ENCODE peak calls at places on chromosomes 11 and 22, in seven cellular contexts. L is cardiac muscle cell, W is RWPE2, A is osteoblast, Q is BJ, G is AG04450, J is choroid plexus epithelial cell. T is an unnamed sample.
A peak's percentile ranks its signal among the peaks of the same experiment; 100 is the strongest.

GRCh38 chr11:85672111-85672875 is 7.4 kb upstream of the CREBZF start:
- DNase-seq in L (no peak), W (no peak), A (no peak), Q (no peak), G (no peak), J (no peak), T (no peak)

GRCh38 chr22:47434336-47435203 is 672.1 kb downstream of the TBC1D22A start:
- DNase-seq in L (no peak), W (no peak), A (no peak), Q (no peak), G (no peak), J (no peak), T (no peak)

GRCh38 chr11:62108971-62109391 is 14.8 kb upstream of the INCENP start:
- DNase-seq in L (no peak), W (no peak), A (peak; percentile 81), Q (no peak), G (no peak), J (no peak), T (no peak)

GRCh38 chr11:30879322-30880020 is 293.3 kb upstream of the MPPED2 start:
- DNase-seq in L (peak; percentile 58), W (no peak), A (no peak), Q (no peak), G (no peak), J (no peak), T (no peak)

GRCh38 chr22:39719559-39720450 is 149.3 kb downstream of the CACNA1I start:
- DNase-seq in L (no peak), W (no peak), A (peak; percentile 76), Q (no peak), G (no peak), J (peak; percentile 38), T (no peak)

GRCh38 chr22:20624161-20624616 is 116.8 kb downstream of the MED15 start:
- DNase-seq in L (no peak), W (no peak), A (peak; percentile 66), Q (no peak), G (no peak), J (peak; percentile 8), T (no peak)

GRCh38 chr22:19103881-19104821 is 18.1 kb downstream of the DGCR2 start:
- DNase-seq in L (no peak), W (peak; percentile 8), A (no peak), Q (no peak), G (peak; percentile 66), J (peak; percentile 61), T (no peak)

GRCh38 chr22:38078046-38078840 is 5.7 kb downstream of the SLC16A8 start:
- DNase-seq in L (no peak), W (no peak), A (peak; percentile 81), Q (no peak), G (no peak), J (no peak), T (no peak)

GRCh38 chr22:19891350-19892248 is 36.9 kb upstream of the GNB1L start:
- DNase-seq in L (no peak), W (no peak), A (peak; percentile 96), Q (no peak), G (peak; percentile 59), J (peak; percentile 85), T (peak; percentile 95)

GRCh38 chr11:120134106-120134930 is 3.6 kb downstream of the TRIM29 start:
- DNase-seq in L (no peak), W (peak; percentile 30), A (peak; percentile 31), Q (no peak), G (no peak), J (no peak), T (no peak)

GRCh38 chr11:77107950-77108349 is 5.3 kb downstream of the OMP start:
- DNase-seq in L (no peak), W (no peak), A (peak; percentile 99), Q (peak; percentile 41), G (peak; percentile 52), J (peak; percentile 94), T (no peak)

GRCh38 chr11:78469905-78470304 is 52.3 kb upstream of the GAB2 start:
- DNase-seq in L (no peak), W (no peak), A (peak; percentile 29), Q (no peak), G (no peak), J (peak; percentile 14), T (no peak)

GRCh38 chr11:116901211-116901610 is 63.8 kb upstream of the APOA1 start:
- DNase-seq in L (peak; percentile 20), W (no peak), A (no peak), Q (no peak), G (no peak), J (no peak), T (no peak)

GRCh38 chr11:69563946-69564780 is 76.8 kb upstream of the CCND1 start:
- DNase-seq in L (no peak), W (no peak), A (no peak), Q (no peak), G (no peak), J (no peak), T (no peak)

GRCh38 chr11:70503878-70504240 is 105.5 kb downstream of the CTTN start:
- DNase-seq in L (no peak), W (no peak), A (peak; percentile 64), Q (no peak), G (no peak), J (no peak), T (no peak)

GRCh38 chr11:116774661-116775060 is 1.9 kb upstream of the BUD13 start:
- DNase-seq in L (no peak), W (no peak), A (peak; percentile 66), Q (no peak), G (no peak), J (no peak), T (no peak)

GRCh38 chr11:3971756-3972404 is 116.4 kb downstream of the STIM1 start:
- DNase-seq in L (no peak), W (no peak), A (no peak), Q (no peak), G (no peak), J (peak; percentile 76), T (no peak)

GRCh38 chr11:47204633-47204989 is 10.2 kb upstream of the DDB2 start:
- DNase-seq in L (no peak), W (no peak), A (peak; percentile 94), Q (no peak), G (peak; percentile 46), J (peak; percentile 43), T (no peak)

GRCh38 chr11:23406131-23406819 is 546.0 kb upstream of the CCDC179 start:
- DNase-seq in L (no peak), W (no peak), A (peak; percentile 66), Q (no peak), G (no peak), J (no peak), T (no peak)

GRCh38 chr11:27721505-27722116 is 21.4 kb upstream of the BDNF start:
- DNase-seq in L (no peak), W (no peak), A (no peak), Q (no peak), G (no peak), J (no peak), T (no peak)

GRCh38 chr11:27719575-27719925 is 19.3 kb upstream of the BDNF start:
- DNase-seq in L (no peak), W (no peak), A (no peak), Q (no peak), G (no peak), J (no peak), T (no peak)

GRCh38 chr11:27722117-27722844 is 22.0 kb upstream of the BDNF start:
- DNase-seq in L (peak; percentile 35), W (no peak), A (peak; percentile 89), Q (no peak), G (no peak), J (peak; percentile 60), T (no peak)

GRCh38 chr11:27718853-27719574 is 18.8 kb upstream of the BDNF start:
- DNase-seq in L (peak; percentile 87), W (no peak), A (peak; percentile 90), Q (no peak), G (no peak), J (peak; percentile 57), T (no peak)

GRCh38 chr11:27720277-27720830 is 20.1 kb upstream of the BDNF start:
- DNase-seq in L (peak; percentile 89), W (no peak), A (peak; percentile 91), Q (no peak), G (no peak), J (peak; percentile 69), T (no peak)
- TF ChIP-seq CTCF in L (peak; percentile 38), W (no peak), A (peak; percentile 34), Q (peak; percentile 39), G (peak; percentile 40), J (peak; percentile 43), T (no peak)

GRCh38 chr11:27184458-27185312 is 144.1 kb downstream of the BBOX1 start:
- DNase-seq in L (no peak), W (no peak), A (no peak), Q (no peak), G (no peak), J (peak; percentile 30), T (no peak)

GRCh38 chr11:27179334-27179733 is 138.7 kb downstream of the BBOX1 start:
- DNase-seq in L (no peak), W (no peak), A (no peak), Q (no peak), G (no peak), J (no peak), T (no peak)

GRCh38 chr11:27187848-27188621 is 147.4 kb downstream of the BBOX1 start:
- DNase-seq in L (peak; percentile 27), W (no peak), A (no peak), Q (no peak), G (no peak), J (no peak), T (no peak)

GRCh38 chr11:27187075-27187847 is 146.6 kb downstream of the BBOX1 start:
- DNase-seq in L (no peak), W (no peak), A (no peak), Q (no peak), G (no peak), J (no peak), T (no peak)

DNA sequence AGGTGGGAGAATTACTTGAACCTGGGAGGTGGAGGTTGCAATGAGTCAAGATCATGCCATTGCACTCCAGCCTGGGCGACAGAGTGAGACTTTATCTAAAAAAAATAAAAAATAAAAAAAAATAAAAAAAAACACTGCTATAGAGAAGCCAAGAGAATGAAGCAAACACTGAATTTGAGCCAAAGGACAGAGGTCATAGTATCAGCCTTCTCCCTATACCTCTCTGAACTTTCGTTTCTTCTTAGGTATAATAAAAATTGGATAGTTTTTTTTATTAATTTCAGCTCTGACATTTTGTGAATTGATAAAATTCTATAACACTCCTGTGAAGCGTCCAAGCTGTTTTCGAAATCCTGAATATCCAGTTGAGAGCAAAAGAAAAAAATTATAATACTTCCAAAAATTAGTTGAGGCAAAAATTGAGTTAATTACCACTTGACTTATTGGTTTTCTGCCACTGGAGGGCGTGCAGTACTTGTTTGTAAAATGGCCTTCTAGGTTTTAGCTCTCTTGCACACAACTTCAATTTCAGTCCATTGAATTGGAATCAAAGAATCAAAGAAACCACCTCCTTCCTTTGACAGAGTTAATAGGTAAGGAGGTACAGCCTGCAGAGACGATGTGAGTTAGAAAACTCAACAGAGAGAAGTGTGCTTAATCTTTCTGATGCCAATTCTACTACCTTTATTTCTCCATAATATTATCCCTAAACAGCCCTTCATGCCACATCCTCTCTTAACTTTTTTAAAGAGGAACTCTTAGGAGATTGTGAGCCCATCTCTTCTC is 143.2 kb downstream of the BBOX1 start:
- DNase-seq in L (peak; percentile 78), W (no peak), A (no peak), Q (no peak), G (peak; percentile 41), J (peak; percentile 87), T (no peak)
- TF ChIP-seq CTCF in L (peak; percentile 62), W (peak; percentile 90), A (peak; percentile 74), Q (peak; percentile 67), G (peak; percentile 79), J (peak; percentile 73), T (peak; percentile 87)

GRCh38 chr11:121886956-121887355 is 229.1 kb downstream of the BLID start:
- DNase-seq in L (no peak), W (no peak), A (no peak), Q (no peak), G (no peak), J (no peak), T (no peak)
- TF ChIP-seq CTCF in L (no peak), W (no peak), A (no peak), Q (no peak), G (no peak), J (no peak), T (no peak)

GRCh38 chr11:98260983-98261382 is 759.8 kb upstream of the CNTN5 start:
- DNase-seq in L (no peak), W (no peak), A (no peak), Q (no peak), G (no peak), J (peak; percentile 5), T (no peak)
- TF ChIP-seq CTCF in L (peak; percentile 37), W (peak; percentile 47), A (no peak), Q (no peak), G (no peak), J (no peak), T (peak; percentile 5)

T was measured in D721Med.